ENCODE peak calls at places on chromosomes 13 and 19, in ten cellular contexts. W is dorsolateral prefrontal cortex; V is Peyer's patch; H is kidney epithelial cell; P is breast epithelium; N is trophoblast cell; A is GM23248; O is ascending aorta; M is CD8-positive, alpha-beta memory T cell; T is neural progenitor cell. G is an unnamed sample. For H3K27me3, the result is how much of the 10 kb centered on the place peaks cover.

GRCh38 chr13:110874508-110874960 is 40.3 kb downstream of the ANKRD10 start:
- DNase-seq in T (peak), V (peak), W (peak), N (peak), M (no peak), O (peak), A (peak), P (peak), H (no peak), G (peak)

GRCh38 chr13:32838985-32839384 is 177.2 kb upstream of the KL start:
- DNase-seq in M (no peak), N (no peak), H (no peak), W (no peak), T (no peak), V (no peak), O (no peak), P (no peak), A (no peak), G (no peak)

GRCh38 chr13:50365300-50365682 is 350.0 kb downstream of the KCNRG start:
- DNase-seq in T (no peak), V (no peak), A (peak), W (no peak), H (no peak), M (no peak), N (no peak), O (no peak), P (no peak), G (no peak)

GRCh38 chr19:7869453-7869909 is 4.7 kb downstream of the PRR36 start:
- DNase-seq in W (peak), P (peak), T (peak), O (no peak), A (peak), N (peak), M (peak), V (peak), H (no peak), G (no peak)

GRCh38 chr13:112055417-112056206 is 11.3 kb upstream of the SOX1 start:
- DNase-seq in O (no peak), T (peak), A (no peak), P (no peak), W (no peak), M (no peak), H (no peak), N (no peak), V (no peak), G (no peak)

GRCh38 chr19:42252365-42253244 is 2.3 kb downstream of the ERF start:
- DNase-seq in A (peak), O (peak), T (no peak), W (peak), M (no peak), V (peak), H (no peak), N (no peak), P (no peak), G (no peak)

GRCh38 chr13:101708115-101708514 is 255.6 kb downstream of the ITGBL1 start:
- DNase-seq in T (no peak), W (no peak), P (no peak), M (no peak), A (no peak), H (no peak), V (no peak), N (no peak), O (no peak), G (no peak)

GRCh38 chr19:19381007-19381926 is 24.2 kb upstream of the GATAD2A start:
- DNase-seq in T (no peak), M (no peak), W (no peak), N (no peak), V (no peak), P (no peak), H (no peak), A (no peak), O (no peak), G (no peak)

GRCh38 chr13:51212808-51213728 is 9.1 kb upstream of the FAM124A start:
- DNase-seq in V (no peak), T (no peak), N (no peak), W (no peak), H (no peak), A (no peak), M (no peak), P (no peak), O (no peak), G (no peak)

GRCh38 chr19:48613852-48614435 is 932 bp downstream of the FAM83E start:
- DNase-seq in T (no peak), V (no peak), M (no peak), N (no peak), O (no peak), A (peak), H (no peak), W (no peak), P (no peak), G (no peak)

GRCh38 chr13:99027260-99027659 is 49.4 kb upstream of the DOCK9 start:
- DNase-seq in N (no peak), O (no peak), V (no peak), W (no peak), P (no peak), T (no peak), M (no peak), A (no peak), H (no peak), G (no peak)

GRCh38 chr19:54803410-54803809 is at the start of gene KIR2DL4:
- DNase-seq in T (no peak), O (no peak), W (no peak), H (no peak), A (no peak), P (no peak), M (no peak), N (no peak), V (no peak), G (no peak)

GRCh38 chr19:2394054-2394668 is 33.2 kb downstream of the TIMM13 start:
- DNase-seq in V (peak), O (no peak), A (no peak), H (no peak), W (no peak), T (no peak), N (no peak), P (no peak), M (no peak), G (no peak)

GRCh38 chr13:30323524-30323923 is 16.2 kb upstream of the KATNAL1 start:
- DNase-seq in M (no peak), O (no peak), H (no peak), N (no peak), V (no peak), P (no peak), T (no peak), A (peak), W (no peak), G (no peak)

GRCh38 chr13:101398191-101398590 is 18.1 kb downstream of the NALCN start:
- DNase-seq in H (no peak), M (no peak), T (no peak), W (no peak), O (no peak), V (no peak), N (no peak), A (peak), P (no peak), G (no peak)

GRCh38 chr13:100738176-100738855 is 63.7 kb upstream of the TMTC4 start:
- DNase-seq in N (no peak), W (no peak), A (no peak), H (no peak), O (no peak), P (no peak), V (no peak), T (no peak), M (no peak), G (no peak)

GRCh38 chr13:26965976-26966375 is 205.4 kb upstream of the GPR12 start:
- DNase-seq in N (no peak), T (no peak), P (no peak), O (no peak), A (peak), V (no peak), M (no peak), W (no peak), H (no peak), G (peak)

GRCh38 chr19:54312011-54312410 is 955 bp downstream of the LILRA5 start:
- DNase-seq in T (no peak), H (no peak), A (no peak), W (no peak), V (no peak), N (no peak), O (no peak), M (no peak), P (peak), G (no peak)

GRCh38 chr19:33621811-33622504 is at the start of gene CHST8:
- DNase-seq in O (no peak), W (peak), V (no peak), P (no peak), H (no peak), M (no peak), T (peak), A (peak), N (peak), G (peak)

GRCh38 chr19:7746903-7747884 is at the start of gene CD209:
- DNase-seq in A (no peak), P (peak), O (no peak), V (no peak), H (no peak), M (no peak), T (no peak), N (no peak), W (no peak), G (no peak)

GRCh38 chr13:32165791-32166190 is 134.2 kb downstream of the FRY start:
- DNase-seq in T (no peak), O (peak), M (no peak), W (no peak), P (no peak), V (no peak), A (no peak), N (no peak), H (no peak), G (no peak)

GRCh38 chr19:19077103-19077502 is 13.3 kb downstream of the SLC25A42 start:
- DNase-seq in O (no peak), N (no peak), A (no peak), M (no peak), P (no peak), T (no peak), H (no peak), W (no peak), V (no peak), G (no peak)

GRCh38 chr13:75650991-75651390 is 14.9 kb downstream of the LMO7 start:
- DNase-seq in P (no peak), M (no peak), T (no peak), V (no peak), O (no peak), A (peak), N (no peak), W (no peak), H (no peak), G (no peak)

GRCh38 chr13:49219647-49220034 is 497 bp upstream of the MLNR start:
- DNase-seq in A (no peak), W (no peak), N (no peak), O (no peak), P (no peak), M (no peak), V (no peak), T (no peak), H (no peak), G (no peak)

GRCh38 chr13:49216334-49216733 is 3.8 kb upstream of the MLNR start:
- DNase-seq in H (no peak), A (no peak), O (no peak), M (no peak), N (no peak), W (no peak), V (no peak), P (no peak), T (no peak), G (no peak)

GRCh38 chr13:49218493-49219051 is 1.6 kb upstream of the MLNR start:
- DNase-seq in P (no peak), T (peak), N (peak), A (peak), M (no peak), W (no peak), O (no peak), V (no peak), H (no peak), G (peak)

GRCh38 chr13:49220035-49220855 is at the start of gene MLNR:
- DNase-seq in H (no peak), T (peak), W (no peak), M (peak), A (peak), V (no peak), N (no peak), P (no peak), O (no peak), G (peak)

DNA sequence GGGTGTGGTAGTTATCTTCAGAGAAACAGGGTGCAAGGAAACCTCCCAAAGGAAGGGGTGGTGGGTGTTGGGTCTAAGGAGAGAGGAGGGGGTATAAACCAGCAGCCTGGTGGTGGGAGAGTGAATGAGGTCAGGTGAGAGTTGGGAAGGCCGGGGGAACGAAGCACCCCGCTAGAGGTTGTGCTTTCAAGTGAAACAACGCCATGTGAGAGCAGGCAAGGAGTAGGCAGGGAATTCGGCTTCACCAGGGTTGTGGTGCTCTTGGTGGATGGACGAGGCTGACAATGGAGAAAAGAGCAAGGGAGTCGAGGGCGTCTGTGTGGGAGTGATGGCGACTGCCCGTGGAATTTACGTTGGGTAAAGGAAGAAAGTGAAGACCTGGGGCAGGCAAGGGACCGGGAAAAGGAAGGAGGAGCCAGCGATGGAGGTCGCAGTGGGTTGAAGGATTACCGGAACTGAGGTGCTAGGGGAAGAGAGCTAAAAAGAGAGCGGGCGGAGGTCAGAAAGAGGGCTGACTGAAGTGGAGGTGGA is 2.1 kb upstream of the MLNR start:
- DNase-seq in V (no peak), M (no peak), P (no peak), W (no peak), O (no peak), H (no peak), N (no peak), T (no peak), A (no peak), G (no peak)
- H3K27me3 ChIP-seq in V (under half), M (under half), P (under half), W (under half), O (under half), H (half or more), N (half or more), T (half or more), A (half or more), G (under half)

DNA sequence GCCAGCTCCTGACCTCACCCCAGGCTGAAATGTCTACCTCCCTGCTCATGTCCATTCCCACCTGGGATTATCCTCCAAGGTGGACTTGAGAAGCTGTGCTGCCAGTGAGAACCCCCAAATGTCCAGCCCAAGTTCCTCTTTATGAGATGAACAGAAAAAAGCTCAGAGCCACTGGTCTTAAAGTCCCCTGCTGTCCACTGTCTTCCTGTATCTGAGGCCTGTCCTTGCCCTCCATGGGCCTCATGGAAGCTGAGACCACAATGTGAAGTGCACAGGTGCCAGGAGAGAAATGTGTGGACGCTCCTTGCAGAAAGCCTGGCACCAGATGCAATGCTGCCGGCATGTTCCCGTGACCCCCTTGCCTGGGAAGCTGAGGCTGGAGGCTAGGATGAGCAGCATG is 3.3 kb upstream of the AMER2 start:
- DNase-seq in H (no peak), M (no peak), A (no peak), O (no peak), W (no peak), V (no peak), T (no peak), N (no peak), P (no peak), G (no peak)
- H3K27me3 ChIP-seq in H (under half), M (under half), A (under half), O (under half), W (under half), V (under half), T (under half), N (under half), P (half or more), G (under half)

DNA sequence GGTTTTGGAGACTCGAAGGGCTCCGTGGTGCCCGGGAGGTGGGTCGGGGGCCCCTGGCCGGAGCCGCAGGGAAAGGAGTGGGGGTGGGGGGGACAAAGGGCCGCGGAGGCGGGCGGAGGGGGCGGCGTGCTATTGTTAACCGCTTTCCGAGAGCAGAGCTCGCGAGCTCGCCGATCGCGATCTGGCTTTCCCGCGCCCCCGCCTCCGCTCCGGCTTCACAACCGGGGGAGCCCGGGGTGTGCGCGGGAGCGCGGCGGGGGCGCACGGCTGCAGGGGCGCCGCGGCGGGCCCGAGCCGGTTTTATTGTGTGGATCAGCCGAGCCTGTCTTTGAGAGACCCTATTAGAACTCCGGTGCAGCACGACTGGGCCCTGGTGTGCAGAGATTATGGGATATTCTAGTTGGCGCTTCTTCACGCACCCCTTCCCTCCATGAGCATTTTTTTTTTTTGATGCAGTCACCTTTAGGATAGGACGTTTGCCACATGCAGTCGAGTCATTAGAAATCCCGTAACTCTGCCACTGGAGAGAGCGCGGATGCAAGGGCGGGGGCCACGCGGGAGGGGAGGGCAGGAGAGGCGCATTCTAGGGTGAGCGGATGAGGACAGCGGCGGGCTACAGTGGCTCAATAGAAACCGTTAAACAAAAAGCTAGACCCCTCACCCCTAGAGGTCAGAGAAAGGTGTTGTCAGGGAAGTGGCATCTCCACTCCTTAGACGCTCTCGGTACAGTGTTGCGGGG is 3.6 kb downstream of the FGF9 start:
- DNase-seq in V (no peak), O (no peak), H (no peak), A (peak), M (no peak), N (no peak), W (peak), P (no peak), T (peak), G (no peak)
- H3K27me3 ChIP-seq in V (under half), O (under half), H (under half), A (half or more), M (under half), N (half or more), W (under half), P (half or more), T (half or more), G (half or more)

GRCh38 chr19:30371960-30372824 is at the start of gene ZNF536:
- DNase-seq in W (peak), A (no peak), H (no peak), T (peak), P (no peak), N (no peak), O (no peak), M (no peak), V (no peak), G (no peak)
- H3K27me3 ChIP-seq in W (under half), A (under half), H (under half), T (under half), P (half or more), N (under half), O (under half), M (under half), V (under half), G (under half)

GRCh38 chr13:48560657-48561337 is 27.9 kb upstream of the RCBTB2 start:
- DNase-seq in O (no peak), N (no peak), W (no peak), A (no peak), P (no peak), H (no peak), M (no peak), T (no peak), V (no peak), G (no peak)

GRCh38 chr13:48551329-48551728 is 18.4 kb upstream of the RCBTB2 start:
- DNase-seq in P (no peak), W (no peak), N (no peak), O (no peak), M (no peak), H (no peak), V (no peak), T (no peak), A (no peak), G (no peak)

GRCh38 chr13:48559638-48560320 is 26.9 kb upstream of the RCBTB2 start:
- DNase-seq in O (no peak), M (no peak), P (no peak), H (no peak), V (no peak), T (no peak), A (peak), N (no peak), W (no peak), G (no peak)

GRCh38 chr13:48555441-48555840 is 22.6 kb upstream of the RCBTB2 start:
- DNase-seq in A (no peak), V (no peak), M (no peak), P (no peak), N (no peak), H (no peak), O (no peak), T (no peak), W (no peak), G (no peak)
- H3K27me3 ChIP-seq in A (under half), V (under half), M (under half), P (under half), N (under half), H (under half), O (under half), T (under half), W (under half), G (under half)

GRCh38 chr19:23908165-23908564 is 6.5 kb upstream of the ZNF726 start:
- DNase-seq in M (no peak), W (no peak), P (no peak), O (no peak), H (no peak), T (no peak), N (no peak), V (no peak), A (no peak), G (no peak)
- H3K27me3 ChIP-seq in M (under half), W (under half), P (under half), O (under half), H (under half), T (under half), N (under half), V (under half), A (under half), G (under half)